ENCODE peak calls at places on chromosomes 4 and X, in five cellular contexts. N is CD4-positive, CD25-positive, alpha-beta regulatory T cell; O is keratinocyte; F is CD8-positive, alpha-beta memory T cell; T is AG04450. A is an unnamed sample.

GRCh38 chr4:122903766-122904165 is 18.6 kb downstream of the NUDT6 start:
- DNase-seq in N (no peak), O (no peak), F (no peak), T (no peak), A (no peak)

GRCh38 chrX:28347526-28347925 is 239.7 kb upstream of the IL1RAPL1 start:
- DNase-seq in N (no peak), O (no peak), F (no peak), T (no peak), A (no peak)

GRCh38 chr4:43816107-43816506 is 632.5 kb downstream of the KCTD8 start:
- DNase-seq in N (no peak), O (no peak), F (no peak), T (no peak), A (no peak)

GRCh38 chrX:79408623-79409322 is 41.6 kb upstream of the ITM2A start:
- DNase-seq in N (no peak), O (no peak), F (no peak), T (no peak), A (no peak)

GRCh38 chrX:73239242-73239641 is 24.6 kb upstream of the NAP1L2 start:
- DNase-seq in N (no peak), O (no peak), F (no peak), T (no peak), A (no peak)

GRCh38 chr4:183362916-183363542 is 40.8 kb upstream of the CLDN24 start:
- DNase-seq in N (no peak), O (no peak), F (no peak), T (no peak), A (peak; percentile 34)

GRCh38 chr4:172168888-172169287 is 355.7 kb downstream of the GALNTL6 start:
- DNase-seq in N (no peak), O (no peak), F (no peak), T (peak; percentile 13), A (no peak)

GRCh38 chr4:172042714-172043114 is 229.5 kb downstream of the GALNTL6 start:
- DNase-seq in N (no peak), O (no peak), F (no peak), T (no peak), A (no peak)

GRCh38 chr4:26871611-26872010 is 11.0 kb downstream of the STIM2 start:
- DNase-seq in N (no peak), O (no peak), F (no peak), T (no peak), A (no peak)

GRCh38 chrX:151151668-151152267 is 24.6 kb upstream of the GPR50 start:
- DNase-seq in N (peak; percentile 43), O (peak; percentile 32), F (no peak), T (no peak), A (no peak)

GRCh38 chrX:48934581-48935331 is 15.9 kb upstream of the PIM2 start:
- DNase-seq in N (peak; percentile 73), O (no peak), F (no peak), T (no peak), A (no peak)

GRCh38 chr4:102546635-102547034 is 45.5 kb downstream of the NFKB1 start:
- DNase-seq in N (no peak), O (no peak), F (no peak), T (no peak), A (no peak)

GRCh38 chr4:186701273-186701672 is 22.4 kb downstream of the FAT1 start:
- DNase-seq in N (no peak), O (no peak), F (no peak), T (no peak), A (no peak)

GRCh38 chrX:21166302-21166982 is 207.8 kb upstream of the CNKSR2 start:
- DNase-seq in N (no peak), O (no peak), F (no peak), T (no peak), A (no peak)

GRCh38 chr4:75995727-75996126 is 5.0 kb upstream of the SDAD1 start:
- DNase-seq in N (peak; percentile 59), O (no peak), F (no peak), T (no peak), A (no peak)

GRCh38 chr4:156972370-156972980 is 876 bp upstream of the PDGFC start:
- DNase-seq in N (no peak), O (no peak), F (no peak), T (no peak), A (no peak)

GRCh38 chr4:3729188-3729884 is 36.8 kb upstream of the ADRA2C start:
- DNase-seq in N (no peak), O (no peak), F (no peak), T (no peak), A (no peak)

GRCh38 chr4:37538931-37539330 is 147.2 kb downstream of the RELL1 start:
- DNase-seq in N (no peak), O (no peak), F (no peak), T (no peak), A (no peak)

GRCh38 chrX:49976682-49977197 is 54.3 kb downstream of the CLCN5 start:
- DNase-seq in N (no peak), O (no peak), F (no peak), T (no peak), A (no peak)

GRCh38 chrX:51035746-51036145 is 125.2 kb downstream of the BMP15 start:
- DNase-seq in N (no peak), O (no peak), F (no peak), T (no peak), A (no peak)

GRCh38 chr4:141473952-141474351 is 162.4 kb upstream of the IL15 start:
- DNase-seq in N (no peak), O (no peak), F (no peak), T (no peak), A (no peak)

GRCh38 chrX:84064164-84064563 is 123.8 kb downstream of the RPS6KA6 start:
- DNase-seq in N (no peak), O (no peak), F (no peak), T (no peak), A (no peak)

GRCh38 chr4:1309261-1310010 is 19.7 kb downstream of the MAEA start:
- DNase-seq in N (peak; percentile 35), O (no peak), F (peak; percentile 55), T (peak; percentile 84), A (peak; percentile 92)

GRCh38 chr4:169221662-169222061 is 49.1 kb downstream of the SH3RF1 start:
- DNase-seq in N (no peak), O (no peak), F (no peak), T (no peak), A (no peak)
- H3K9me3 ChIP-seq in N (no peaks in the 10 kb centered on the region), O (no peaks in the 10 kb centered on the region), F (no peaks in the 10 kb centered on the region), T (no peaks in the 10 kb centered on the region), A (no peaks in the 10 kb centered on the region)

GRCh38 chr4:129059028-129059427 is 34.3 kb downstream of the SCLT1 start:
- DNase-seq in N (no peak), O (no peak), F (no peak), T (no peak), A (no peak)
- H3K9me3 ChIP-seq in N (peaks cover 87% of the 10 kb centered on the region), O (peaks cover 6% of the 10 kb centered on the region), F (peaks cover 61% of the 10 kb centered on the region), T (peaks cover 41% of the 10 kb centered on the region), A (peaks cover 46% of the 10 kb centered on the region)

GRCh38 chrX:74853255-74853654 is 72.0 kb downstream of the NEXMIF start:
- DNase-seq in N (no peak), O (no peak), F (no peak), T (no peak), A (no peak)
- H3K9me3 ChIP-seq in N (peaks cover 11% of the 10 kb centered on the region), O (peaks cover 1% of the 10 kb centered on the region), F (no peaks in the 10 kb centered on the region), T (peaks cover 4% of the 10 kb centered on the region), A (no peaks in the 10 kb centered on the region)

DNA sequence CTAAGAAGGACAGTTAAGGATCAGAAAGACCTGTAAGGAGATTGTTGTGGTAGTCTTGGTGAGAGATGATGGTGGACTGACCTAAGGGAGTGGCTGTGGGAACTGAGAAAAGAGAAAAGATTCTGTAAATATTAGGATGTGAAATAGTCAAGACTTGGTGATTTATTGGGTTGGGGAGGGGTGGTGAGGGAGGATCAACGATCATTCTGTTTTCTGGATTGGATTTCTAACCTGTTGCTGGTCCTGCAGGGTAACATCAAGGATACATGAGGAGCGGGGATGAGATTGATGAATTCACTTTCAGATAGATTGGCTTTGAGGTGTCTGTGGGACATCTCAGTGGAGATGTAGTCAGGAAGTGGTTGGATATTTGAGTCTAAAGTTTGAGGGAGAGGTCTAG is 1.4 kb downstream of the PIN4 start:
- DNase-seq in N (no peak), O (no peak), F (no peak), T (no peak), A (no peak)
- H3K9me3 ChIP-seq in N (no peaks in the 10 kb centered on the region), O (no peaks in the 10 kb centered on the region), F (no peaks in the 10 kb centered on the region), T (no peaks in the 10 kb centered on the region), A (no peaks in the 10 kb centered on the region)

DNA sequence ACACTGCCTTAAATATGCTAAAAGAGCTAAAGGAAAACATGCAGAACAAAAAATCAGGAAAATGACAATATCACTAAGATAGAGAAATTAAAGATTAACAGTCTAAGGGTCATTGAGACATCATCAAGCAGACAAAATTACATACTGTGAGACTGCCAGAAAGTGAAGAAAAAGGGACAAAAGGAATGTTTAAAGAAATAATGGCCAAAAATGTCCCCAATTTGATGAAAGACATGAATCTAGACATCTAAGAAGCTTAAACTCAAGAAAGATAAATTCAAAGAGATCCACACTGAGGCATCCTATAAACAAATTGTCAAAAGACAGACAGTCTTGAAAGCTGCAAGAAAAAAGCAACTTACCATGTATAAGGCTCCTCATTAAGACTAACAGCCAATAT is 63.7 kb downstream of the OPHN1 start:
- DNase-seq in N (no peak), O (no peak), F (no peak), T (no peak), A (no peak)
- H3K9me3 ChIP-seq in N (no peaks in the 10 kb centered on the region), O (no peaks in the 10 kb centered on the region), F (no peaks in the 10 kb centered on the region), T (no peaks in the 10 kb centered on the region), A (no peaks in the 10 kb centered on the region)

GRCh38 chr4:41748074-41748787 is at the start of gene PHOX2B:
- DNase-seq in N (no peak), O (no peak), F (no peak), T (no peak), A (no peak)

GRCh38 chr4:41748788-41749445 is 392 bp upstream of the PHOX2B start:
- DNase-seq in N (no peak), O (no peak), F (no peak), T (no peak), A (no peak)

GRCh38 chr4:41746025-41746439 is 2.5 kb downstream of the PHOX2B start:
- DNase-seq in N (no peak), O (no peak), F (no peak), T (no peak), A (no peak)

GRCh38 chr4:41746440-41747229 is 1.9 kb downstream of the PHOX2B start:
- DNase-seq in N (no peak), O (no peak), F (no peak), T (no peak), A (no peak)

GRCh38 chr4:41747230-41748055 is 1.1 kb downstream of the PHOX2B start:
- DNase-seq in N (no peak), O (no peak), F (no peak), T (no peak), A (no peak)
- H3K9me3 ChIP-seq in N (no peaks in the 10 kb centered on the region), O (no peaks in the 10 kb centered on the region), F (no peaks in the 10 kb centered on the region), T (peaks cover 12% of the 10 kb centered on the region), A (no peaks in the 10 kb centered on the region)

A was measured in suprapubic skin.